ENCODE peak calls at places on chromosomes 5 and 9, in four cellular contexts. Y is DMS53; R is uterus; M is CD4-positive, alpha-beta memory T cell. G is an unnamed sample.

GRCh38 chr5:169044982-169045381 is 256.0 kb downstream of the SLIT3 start:
- DNase-seq in Y (no peak), R (no peak), M (no peak), G (no peak)

GRCh38 chr9:34338664-34339063 is 9.3 kb downstream of the NUDT2 start:
- DNase-seq in Y (no peak), R (no peak), M (no peak), G (no peak)

GRCh38 chr5:118863345-118863744 is 125.0 kb downstream of the DTWD2 start:
- DNase-seq in Y (no peak), R (no peak), M (no peak), G (no peak)

GRCh38 chr9:81002242-81002641 is 687.1 kb downstream of the TLE1 start:
- DNase-seq in Y (peak), R (no peak), M (no peak), G (no peak)

GRCh38 chr9:134323741-134324358 is 2.4 kb upstream of the RXRA start:
- DNase-seq in Y (peak), R (no peak), M (no peak), G (no peak)

GRCh38 chr9:133113163-133113927 is 7.7 kb downstream of the RALGDS start:
- DNase-seq in Y (no peak), R (peak), M (no peak), G (no peak)

GRCh38 chr5:133933169-133933509 is 35.3 kb downstream of the C5orf15 start:
- DNase-seq in Y (no peak), R (no peak), M (no peak), G (no peak)

GRCh38 chr9:137117269-137117731 is 2.8 kb upstream of the DPP7 start:
- DNase-seq in Y (no peak), R (no peak), M (no peak), G (no peak)

GRCh38 chr5:38751103-38751502 is 94.7 kb upstream of the OSMR start:
- DNase-seq in Y (peak), R (no peak), M (no peak), G (no peak)

GRCh38 chr5:1724822-1725602 is 74.6 kb downstream of the MRPL36 start:
- DNase-seq in Y (peak), R (no peak), M (no peak), G (no peak)

G was measured in central memory CD4-positive, alpha-beta T cell.